ENCODE peak calls at places on chromosomes 5 and 9, in six cellular contexts. L is breast epithelium, J is H1, I is WERI-Rb-1, G is lung, V is cardiac muscle cell. W is an unnamed sample. For H3K27me3, the result is how much of the 10 kb centered on the place peaks cover.

GRCh38 chr9:134983094-134983493 is 65.4 kb upstream of the FCN1 start:
- DNase-seq in J (peak), I (peak), V (peak), L (peak), G (no peak), W (no peak)

GRCh38 chr5:5572010-5572982 is 149.8 kb downstream of the ICE1 start:
- DNase-seq in G (no peak), I (no peak), J (no peak), V (no peak), L (no peak), W (no peak)

GRCh38 chr5:143887302-143887638 is 75.3 kb downstream of the HMHB1 start:
- DNase-seq in I (no peak), L (no peak), V (peak), J (no peak), G (peak), W (peak)

GRCh38 chr9:25602366-25603044 is 75.7 kb downstream of the TUSC1 start:
- DNase-seq in G (no peak), V (no peak), L (no peak), J (no peak), I (no peak), W (no peak)

GRCh38 chr5:35822541-35822940 is 34.1 kb upstream of the IL7R start:
- DNase-seq in L (no peak), V (no peak), G (no peak), J (no peak), I (no peak), W (no peak)

GRCh38 chr9:103397868-103398600 is 402.9 kb downstream of the CYLC2 start:
- DNase-seq in J (peak), L (no peak), V (peak), G (peak), I (peak), W (peak)

GRCh38 chr5:37839441-37840035 is 303 bp downstream of the GDNF start:
- DNase-seq in I (peak), L (no peak), J (no peak), V (peak), G (no peak), W (no peak)

GRCh38 chr9:104743377-104743985 is 4.0 kb upstream of the NIPSNAP3A start:
- DNase-seq in J (no peak), I (peak), L (no peak), V (peak), G (no peak), W (no peak)

GRCh38 chr5:102760815-102761214 is 5.7 kb downstream of the PAM start:
- DNase-seq in J (no peak), I (no peak), V (no peak), L (no peak), G (no peak), W (no peak)

GRCh38 chr5:488744-489688 is 35.2 kb downstream of the SLC9A3 start:
- DNase-seq in I (peak), G (no peak), L (no peak), V (peak), J (no peak), W (no peak)

GRCh38 chr5:90134892-90135291 is 274.7 kb downstream of the CETN3 start:
- DNase-seq in G (no peak), V (no peak), J (no peak), L (no peak), I (no peak), W (no peak)

GRCh38 chr5:96615223-96615622 is 47.0 kb upstream of the CAST start:
- DNase-seq in J (no peak), V (no peak), G (no peak), L (no peak), I (no peak), W (no peak)

GRCh38 chr5:155982354-155982753 is 344.6 kb upstream of the SGCD start:
- DNase-seq in I (no peak), J (no peak), L (no peak), G (no peak), V (no peak), W (no peak)

GRCh38 chr9:75467141-75467540 is 378.8 kb downstream of the OSTF1 start:
- DNase-seq in L (no peak), V (no peak), I (no peak), J (no peak), G (no peak), W (no peak)

GRCh38 chr5:543351-543750 is 19.1 kb upstream of the SLC9A3 start:
- DNase-seq in G (no peak), J (no peak), V (no peak), I (no peak), L (no peak), W (no peak)

GRCh38 chr9:134717793-134718645 is 76.4 kb downstream of the COL5A1 start:
- DNase-seq in G (no peak), V (no peak), L (no peak), I (no peak), J (no peak), W (no peak)

GRCh38 chr5:93107141-93107540 is 473.9 kb downstream of the NR2F1-AS1 start:
- DNase-seq in J (no peak), I (no peak), L (no peak), V (peak), G (no peak), W (no peak)

GRCh38 chr5:159038907-159039306 is 60.8 kb downstream of the EBF1 start:
- DNase-seq in V (no peak), L (no peak), J (no peak), G (no peak), I (no peak), W (no peak)

GRCh38 chr5:36606437-36607113 is at the start of gene SLC1A3:
- DNase-seq in I (peak), V (peak), G (peak), J (no peak), L (no peak), W (peak)

GRCh38 chr9:136110082-136111061 is 8.3 kb downstream of the TMEM250 start:
- DNase-seq in L (no peak), V (no peak), J (no peak), I (peak), G (no peak), W (no peak)

GRCh38 chr9:93392974-93393373 is 58.5 kb upstream of the FAM120A start:
- DNase-seq in V (no peak), L (no peak), G (no peak), J (no peak), I (no peak), W (no peak)

GRCh38 chr9:111572945-111573604 is 26.4 kb downstream of the PTGR1 start:
- DNase-seq in L (no peak), I (no peak), J (no peak), G (no peak), V (no peak), W (no peak)

GRCh38 chr9:135165003-135165711 is 77.7 kb downstream of the OLFM1 start:
- DNase-seq in G (no peak), I (no peak), V (no peak), J (no peak), L (no peak), W (no peak)

GRCh38 chr5:54302267-54302687 is 8.1 kb downstream of the ARL15 start:
- DNase-seq in G (no peak), V (no peak), J (no peak), L (no peak), I (no peak), W (no peak)

GRCh38 chr9:93291536-93292287 is 107.8 kb downstream of the WNK2 start:
- DNase-seq in V (no peak), G (no peak), J (no peak), L (no peak), I (no peak), W (no peak)

GRCh38 chr5:85972539-85972938 is 645.2 kb upstream of the COX7C start:
- DNase-seq in G (no peak), L (no peak), V (no peak), J (no peak), I (no peak), W (no peak)

GRCh38 chr9:137313956-137314560 is 12.0 kb upstream of the NRARP start:
- DNase-seq in I (no peak), V (no peak), L (peak), G (no peak), J (no peak), W (no peak)

GRCh38 chr9:113373676-113374392 is 3.0 kb downstream of the HDHD3 start:
- DNase-seq in L (no peak), G (no peak), V (no peak), I (no peak), J (no peak), W (no peak)

GRCh38 chr5:143372187-143372829 is 31.2 kb downstream of the NR3C1 start:
- DNase-seq in V (no peak), I (no peak), L (no peak), J (no peak), G (no peak), W (no peak)

GRCh38 chr5:32531885-32532520 is 53.4 kb upstream of the SUB1 start:
- DNase-seq in L (no peak), J (peak), V (no peak), G (no peak), I (no peak), W (no peak)

GRCh38 chr9:107222020-107222522 is 61.0 kb upstream of the RAD23B start:
- DNase-seq in J (no peak), I (no peak), V (no peak), G (no peak), L (no peak), W (peak)

GRCh38 chr5:176594554-176594953 is 15.4 kb downstream of the GPRIN1 start:
- DNase-seq in J (no peak), V (no peak), I (no peak), L (no peak), G (no peak), W (no peak)

GRCh38 chr9:31304576-31304975 is 1079.9 kb upstream of the ACO1 start:
- DNase-seq in J (no peak), G (no peak), I (no peak), L (no peak), V (no peak), W (peak)

GRCh38 chr9:121050128-121050988 is at the start of gene C5:
- DNase-seq in G (no peak), V (no peak), L (no peak), I (no peak), J (no peak), W (no peak)

GRCh38 chr5:99019812-99020697 is 91.2 kb upstream of the CHD1 start:
- DNase-seq in L (no peak), G (no peak), I (no peak), V (no peak), J (no peak), W (peak)

GRCh38 chr5:178465228-178465860 is 124.8 kb downstream of the COL23A1 start:
- DNase-seq in J (no peak), V (peak), L (no peak), G (no peak), I (no peak), W (no peak)

GRCh38 chr9:69743930-69744329 is 15.9 kb downstream of the PTAR1 start:
- DNase-seq in J (no peak), G (no peak), V (no peak), I (no peak), L (no peak), W (no peak)

GRCh38 chr9:69746859-69747560 is 12.8 kb downstream of the PTAR1 start:
- DNase-seq in I (no peak), J (no peak), V (no peak), G (no peak), L (no peak), W (no peak)

GRCh38 chr9:69744688-69745380 is 15.0 kb downstream of the PTAR1 start:
- DNase-seq in J (no peak), V (no peak), I (no peak), L (no peak), G (no peak), W (no peak)

GRCh38 chr9:69748304-69748703 is 11.5 kb downstream of the PTAR1 start:
- DNase-seq in G (no peak), I (no peak), J (no peak), V (no peak), L (no peak), W (no peak)

DNA sequence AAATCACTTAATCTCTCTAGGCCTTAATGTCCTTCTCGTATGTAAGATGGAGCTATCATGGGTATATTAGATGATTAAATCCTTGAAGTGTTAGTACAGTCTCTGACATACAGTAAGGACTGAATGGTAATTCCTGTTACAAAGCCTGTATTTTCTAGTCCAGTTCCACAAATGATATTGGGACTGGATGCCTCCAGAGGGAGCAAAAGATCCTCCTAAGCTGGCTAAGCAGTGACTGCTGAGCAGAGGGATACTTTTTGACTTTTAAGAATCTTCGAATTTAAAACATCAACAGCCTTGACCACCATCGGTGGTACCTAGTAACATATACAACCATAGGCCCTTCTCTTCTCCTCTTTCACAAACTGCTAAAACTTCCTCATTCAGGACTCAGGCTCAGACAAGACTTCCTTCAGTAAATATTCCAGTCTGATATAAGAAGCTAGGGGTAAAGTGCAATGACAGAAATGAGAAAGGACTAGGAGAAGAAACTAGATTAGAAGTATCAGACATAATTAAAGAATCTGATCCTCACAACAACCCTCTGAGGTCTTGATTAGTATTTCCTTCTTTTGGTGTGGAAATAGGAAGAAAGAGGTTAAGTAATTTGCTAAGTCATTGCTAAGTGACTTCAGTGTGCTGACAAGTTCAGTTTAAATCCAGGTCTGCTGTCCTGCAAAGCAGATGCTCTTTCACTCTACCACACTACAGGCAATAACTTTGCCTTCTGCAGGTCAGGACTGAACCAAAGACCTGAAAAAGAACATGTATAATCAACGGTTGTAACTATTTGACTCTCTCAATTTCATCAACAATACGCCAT is 13.9 kb downstream of the PTAR1 start:
- DNase-seq in G (no peak), V (no peak), L (no peak), I (peak), J (no peak), W (no peak)
- TF ChIP-seq CTCF in G (no peak), V (peak), L (no peak), I (peak), J (peak), W (peak)

DNA sequence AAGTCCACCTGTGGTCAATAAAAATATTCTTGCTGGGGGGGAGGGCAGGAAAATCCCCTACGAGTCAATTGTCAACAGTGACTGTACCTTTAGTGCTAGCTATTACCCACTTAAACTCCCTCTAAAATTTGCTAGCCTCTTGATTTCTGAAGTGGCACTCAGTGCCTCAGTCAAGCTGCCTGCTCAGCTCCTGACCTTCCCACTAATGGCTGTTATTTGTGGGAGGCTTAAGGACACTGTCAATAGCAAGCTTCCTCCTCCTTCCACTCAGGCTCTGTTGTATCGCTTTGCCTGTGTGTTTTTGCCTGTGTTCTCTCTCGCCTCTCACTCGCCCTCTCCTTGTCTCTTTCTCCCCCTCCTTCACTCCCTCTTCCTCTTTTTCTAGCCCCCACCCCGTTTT is 140.8 kb downstream of the BNC2 start:
- DNase-seq in V (peak), G (peak), J (no peak), I (no peak), L (no peak), W (no peak)
- H3K4me3 ChIP-seq in V (no peak), G (no peak), J (peak), I (no peak), L (no peak), W (no peak)

DNA sequence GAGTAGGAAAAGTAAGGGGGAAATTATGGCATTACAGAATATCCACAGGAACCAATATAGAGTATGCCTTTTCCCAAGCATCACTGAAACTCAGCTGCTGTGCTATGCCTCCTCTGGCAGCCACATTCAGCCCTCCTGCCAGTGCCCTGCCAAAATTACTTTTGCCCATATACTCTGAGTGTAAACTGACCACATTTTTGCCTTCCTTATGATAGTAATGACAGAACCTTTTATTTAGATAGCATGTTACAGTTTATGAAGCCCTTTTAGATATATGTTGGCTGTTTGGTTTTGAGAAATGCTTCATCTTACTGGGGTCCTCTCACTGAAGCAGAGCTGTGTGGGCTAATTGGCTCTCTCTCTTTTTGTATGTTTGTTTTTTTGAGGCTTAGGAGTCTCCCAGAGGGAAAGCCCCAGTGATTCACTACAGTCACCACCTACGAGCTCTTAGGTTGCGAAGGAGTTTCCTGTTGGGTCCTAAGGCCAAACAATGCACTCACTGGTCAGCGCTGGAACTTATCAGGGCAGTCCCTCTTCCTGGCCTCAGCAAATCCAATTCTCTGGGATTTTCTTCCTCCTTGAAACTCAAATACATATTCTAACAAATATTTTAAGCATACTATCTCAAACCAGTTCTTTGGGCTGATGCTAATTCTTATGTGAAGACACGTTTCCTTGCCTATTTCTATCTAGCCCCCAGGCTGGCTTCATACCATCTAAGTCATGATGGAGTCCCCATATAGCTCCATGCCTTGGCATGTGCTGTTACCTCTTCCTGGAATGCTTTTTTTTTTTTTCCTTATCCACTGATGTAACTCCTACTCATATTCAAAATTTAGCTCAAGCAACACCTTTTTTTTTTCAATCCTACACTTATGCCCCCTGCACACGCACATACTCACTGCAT is 3.7 kb downstream of the PHF24 start:
- DNase-seq in G (no peak), L (no peak), V (no peak), J (no peak), I (no peak), W (peak)
- H3K27me3 ChIP-seq in G (under half), L (under half), V (under half), J (under half), I (under half), W (under half)

GRCh38 chr5:147450596-147450995 is 59.3 kb downstream of the DPYSL3 start:
- DNase-seq in I (no peak), J (no peak), G (no peak), L (no peak), V (no peak), W (no peak)
- TF ChIP-seq CTCF in I (peak), J (peak), G (no peak), L (no peak), V (no peak), W (no peak)

GRCh38 chr5:149324639-149325038 is 20.7 kb upstream of the GRPEL2 start:
- DNase-seq in G (no peak), I (no peak), V (no peak), L (no peak), J (no peak), W (no peak)

GRCh38 chr5:149326611-149327010 is 18.7 kb upstream of the GRPEL2 start:
- DNase-seq in L (no peak), V (no peak), J (no peak), I (peak), G (no peak), W (no peak)

GRCh38 chr5:149328177-149328576 is 17.1 kb upstream of the GRPEL2 start:
- DNase-seq in L (no peak), V (no peak), I (no peak), G (no peak), J (no peak), W (no peak)

GRCh38 chr5:149325166-149325735 is 20.0 kb upstream of the GRPEL2 start:
- DNase-seq in G (no peak), L (no peak), J (no peak), V (no peak), I (no peak), W (no peak)

GRCh38 chr5:149325894-149326293 is 19.4 kb upstream of the GRPEL2 start:
- DNase-seq in L (no peak), G (no peak), J (no peak), I (no peak), V (no peak), W (no peak)
- H3K4me3 ChIP-seq in L (no peak), G (no peak), J (no peak), I (no peak), V (no peak), W (no peak)

DNA sequence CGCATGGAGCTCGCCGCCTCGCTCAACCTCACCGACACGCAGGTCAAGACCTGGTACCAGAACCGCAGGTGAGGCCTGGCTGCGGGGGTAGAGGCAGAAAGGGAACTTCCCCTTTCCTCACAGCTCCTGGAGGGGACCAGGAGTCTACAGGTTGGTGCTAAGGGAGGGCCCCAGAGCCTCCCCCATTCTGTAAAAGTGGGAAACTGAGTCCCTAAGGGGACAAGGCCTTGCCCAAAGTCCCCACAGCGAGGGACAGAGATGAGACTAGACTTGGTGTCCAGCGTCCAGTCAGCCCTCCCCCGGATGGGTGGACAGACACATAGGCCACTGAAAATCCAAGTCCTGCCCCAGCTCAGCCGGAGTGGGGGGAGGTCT is 5.1 kb downstream of the BARHL1 start:
- DNase-seq in I (no peak), G (no peak), L (no peak), V (no peak), J (no peak), W (no peak)
- H3K27me3 ChIP-seq in I (half or more), G (under half), L (half or more), V (half or more), J (half or more), W (half or more)

GRCh38 chr5:112533315-112533867 is 114.3 kb upstream of the EPB41L4A start:
- DNase-seq in I (no peak), V (no peak), G (no peak), L (no peak), J (no peak), W (no peak)

GRCh38 chr5:112525217-112525616 is 106.1 kb upstream of the EPB41L4A start:
- DNase-seq in J (no peak), L (no peak), I (no peak), G (no peak), V (no peak), W (no peak)

GRCh38 chr5:112528928-112529327 is 109.9 kb upstream of the EPB41L4A start:
- DNase-seq in I (no peak), L (no peak), V (no peak), G (no peak), J (no peak), W (no peak)

GRCh38 chr5:112532654-112533314 is 113.7 kb upstream of the EPB41L4A start:
- DNase-seq in V (no peak), G (no peak), L (no peak), I (no peak), J (no peak), W (no peak)

GRCh38 chr5:112529525-112529924 is 110.4 kb upstream of the EPB41L4A start:
- DNase-seq in L (no peak), I (no peak), G (no peak), V (peak), J (no peak), W (no peak)
- TF ChIP-seq CTCF in L (peak), I (peak), G (no peak), V (peak), J (peak), W (peak)

W was measured in kidney epithelial cell.